ENCODE peak calls at places on chromosomes 6 and 20, in four cellular contexts. P is GM12878, V is HTR-8/SVneo, E is hippocampal formation. K is an unnamed sample.
A peak's percentile ranks its signal among the peaks of the same experiment; 100 is the strongest.

GRCh38 chr6:2440516-2440915 is 195.1 kb upstream of the GMDS start:
- DNase-seq in V (no peak), E (no peak), P (no peak), K (no peak)

GRCh38 chr6:17349437-17349836 is 44.0 kb upstream of the CAP2 start:
- DNase-seq in E (no peak), P (no peak), V (no peak), K (no peak)

GRCh38 chr6:31836036-31836675 is 8.6 kb downstream of the HSPA1B start:
- DNase-seq in E (no peak), V (no peak), P (no peak), K (no peak)

GRCh38 chr6:118565317-118565960 is 17.3 kb downstream of the PLN start:
- DNase-seq in E (no peak), P (peak; percentile 65), V (peak; percentile 20), K (peak; percentile 64)

GRCh38 chr20:22523499-22524392 is 60.6 kb downstream of the FOXA2 start:
- DNase-seq in E (no peak), P (no peak), V (no peak), K (no peak)

GRCh38 chr20:10172998-10173655 is 45.5 kb upstream of the SNAP25 start:
- DNase-seq in V (no peak), E (no peak), P (no peak), K (no peak)

GRCh38 chr6:56953597-56954388 is 1.1 kb upstream of the BEND6 start:
- DNase-seq in V (no peak), E (no peak), P (peak; percentile 38), K (peak; percentile 45)

GRCh38 chr6:87094576-87094975 is 330 bp downstream of the CGA start:
- DNase-seq in V (no peak), P (no peak), E (no peak), K (no peak)

GRCh38 chr20:54102543-54102942 is 32.1 kb upstream of the BCAS1 start:
- DNase-seq in V (no peak), E (no peak), P (no peak), K (no peak)

GRCh38 chr20:62246872-62247652 is 8.7 kb downstream of the OSBPL2 start:
- DNase-seq in P (no peak), V (no peak), E (no peak), K (no peak)

GRCh38 chr6:25165181-25165580 is 114.0 kb upstream of the CARMIL1 start:
- DNase-seq in E (no peak), V (no peak), P (no peak), K (no peak)

GRCh38 chr6:74578339-74578738 is 627.5 kb downstream of the COL12A1 start:
- DNase-seq in E (no peak), V (no peak), P (no peak), K (no peak)

GRCh38 chr6:167759912-167760311 is 66.8 kb upstream of the AFDN start:
- DNase-seq in P (no peak), E (no peak), V (no peak), K (no peak)

GRCh38 chr6:26502169-26502568 is 2.1 kb downstream of the BTN1A1 start:
- DNase-seq in V (no peak), E (no peak), P (peak; percentile 25), K (no peak)

GRCh38 chr6:12899080-12899815 is 182.7 kb downstream of the PHACTR1 start:
- DNase-seq in V (no peak), E (no peak), P (no peak), K (no peak)

GRCh38 chr6:145813285-145814034 is 1.1 kb downstream of the FBXO30 start:
- DNase-seq in V (no peak), E (no peak), P (no peak), K (no peak)

GRCh38 chr20:40462600-40462999 is 226.4 kb downstream of the MAFB start:
- DNase-seq in P (no peak), V (no peak), E (no peak), K (no peak)

GRCh38 chr6:20092071-20092566 is 120.2 kb downstream of the MBOAT1 start:
- DNase-seq in P (peak; percentile 17), V (peak; percentile 13), E (no peak), K (peak; percentile 41)

GRCh38 chr20:46246527-46246926 is 61.8 kb downstream of the CDH22 start:
- DNase-seq in E (no peak), V (no peak), P (no peak), K (no peak)